ENCODE peak calls at places on chromosomes 3 and 15, in four cellular contexts. V is posterior vena cava, Q is body of pancreas, W is hypothalamus. R is an unnamed sample.

GRCh38 chr15:63530762-63531299 is 26.4 kb downstream of the USP3 start:
- DNase-seq in V (no peak), W (no peak), Q (no peak), R (no peak)

GRCh38 chr15:77418341-77419049 is 1.4 kb downstream of the PEAK1 start:
- DNase-seq in Q (no peak), W (no peak), V (no peak), R (no peak)

GRCh38 chr15:83854314-83854713 is 200.4 kb downstream of the ADAMTSL3 start:
- DNase-seq in Q (no peak), V (no peak), W (no peak), R (no peak)

GRCh38 chr3:165638066-165638465 is 199.2 kb downstream of the BCHE start:
- DNase-seq in Q (no peak), V (no peak), W (no peak), R (no peak)

GRCh38 chr3:151707216-151707615 is 26.5 kb upstream of the AADACL2 start:
- DNase-seq in Q (no peak), W (no peak), V (no peak), R (no peak)

GRCh38 chr3:171049831-171050444 is 23.4 kb upstream of the SLC2A2 start:
- DNase-seq in V (no peak), W (no peak), Q (peak), R (peak)

GRCh38 chr15:49472338-49472737 is 49.3 kb downstream of the FGF7 start:
- DNase-seq in W (no peak), V (no peak), Q (no peak), R (no peak)

GRCh38 chr15:39948817-39949216 is 14.9 kb downstream of the EIF2AK4 start:
- DNase-seq in V (no peak), Q (no peak), W (no peak), R (no peak)

GRCh38 chr3:184241447-184242296 is 7.1 kb downstream of the ALG3 start:
- DNase-seq in V (peak), W (no peak), Q (peak), R (peak)

GRCh38 chr3:39639344-39640236 is 169.8 kb upstream of the MYRIP start:
- DNase-seq in W (no peak), Q (no peak), V (no peak), R (no peak)

GRCh38 chr15:90126457-90127435 is 24.5 kb upstream of the IDH2 start:
- DNase-seq in V (no peak), W (no peak), Q (peak), R (peak)

GRCh38 chr15:83278191-83278590 is 6.3 kb downstream of the BNC1 start:
- DNase-seq in Q (no peak), V (no peak), W (no peak), R (no peak)

GRCh38 chr15:63046927-63047760 is 4.6 kb downstream of the TPM1 start:
- DNase-seq in Q (no peak), V (no peak), W (no peak), R (no peak)

GRCh38 chr3:49900491-49901153 is 3.1 kb downstream of the MST1R start:
- DNase-seq in Q (peak), W (no peak), V (no peak), R (peak)

GRCh38 chr3:80733522-80734176 is 965.9 kb upstream of the ROBO1 start:
- DNase-seq in V (no peak), Q (peak), W (no peak), R (no peak)

GRCh38 chr3:136955813-136956212 is 2.0 kb upstream of the IL20RB start:
- DNase-seq in Q (peak), W (no peak), V (no peak), R (no peak)

GRCh38 chr15:90523373-90523772 is 6.3 kb upstream of the CRTC3 start:
- DNase-seq in W (no peak), Q (no peak), V (no peak), R (no peak)

GRCh38 chr3:171457263-171458055 is 2.7 kb downstream of the TNIK start:
- DNase-seq in V (no peak), Q (no peak), W (peak), R (no peak)

GRCh38 chr15:24919446-24919845 is 35.3 kb upstream of the SNRPN start:
- DNase-seq in W (no peak), Q (no peak), V (no peak), R (no peak)

GRCh38 chr15:64430000-64430735 is 30.2 kb upstream of the ZNF609 start:
- DNase-seq in V (no peak), Q (no peak), W (no peak), R (no peak)

GRCh38 chr15:80497221-80497620 is 93.0 kb downstream of the ARNT2 start:
- DNase-seq in V (no peak), Q (no peak), W (no peak), R (no peak)

R was measured in left lobe of liver.